ENCODE peak calls at places on chromosomes 2 and 18, in nine cellular contexts. G, W, J, S, L, P, X, I and E are unnamed samples.

GRCh38 chr2:85925216-85925671 is 36.5 kb upstream of the ST3GAL5 start:
- DNase-seq in G (no peak), W (no peak), J (no peak), S (no peak), L (no peak), P (peak; percentile 99), X (no peak), I (no peak), E (no peak)

GRCh38 chr2:159859583-159859982 is 61.6 kb upstream of the CD302 start:
- DNase-seq in G (no peak), W (no peak), J (no peak), S (no peak), L (no peak), P (no peak), X (no peak), I (no peak), E (no peak)

GRCh38 chr2:228657807-228658402 is 476.4 kb upstream of the SPHKAP start:
- DNase-seq in G (peak; percentile 77), W (peak; percentile 50), J (no peak), S (peak; percentile 80), L (no peak), P (peak; percentile 74), X (no peak), I (peak; percentile 40), E (no peak)

GRCh38 chr2:74349889-74350288 is 6.7 kb upstream of the SLC4A5 start:
- DNase-seq in G (no peak), W (no peak), J (no peak), S (no peak), L (no peak), P (no peak), X (no peak), I (no peak), E (no peak)

GRCh38 chr2:188395903-188396699 is 104.4 kb downstream of the GULP1 start:
- DNase-seq in G (no peak), W (no peak), J (no peak), S (no peak), L (no peak), P (no peak), X (no peak), I (no peak), E (no peak)

GRCh38 chr2:127818794-127819425 is 7.9 kb upstream of the WDR33 start:
- DNase-seq in G (no peak), W (no peak), J (no peak), S (no peak), L (no peak), P (no peak), X (no peak), I (no peak), E (no peak)

GRCh38 chr2:160269803-160270570 is 69.9 kb upstream of the ITGB6 start:
- DNase-seq in G (peak; percentile 60), W (peak; percentile 98), J (peak; percentile 93), S (peak; percentile 73), L (peak; percentile 38), P (peak; percentile 58), X (peak; percentile 96), I (peak; percentile 74), E (peak; percentile 54)

GRCh38 chr2:121664086-121664485 is 14.8 kb upstream of the CLASP1 start:
- DNase-seq in G (no peak), W (no peak), J (no peak), S (no peak), L (no peak), P (no peak), X (peak; percentile 35), I (no peak), E (no peak)

GRCh38 chr18:26470011-26470637 is 78.2 kb downstream of the KCTD1 start:
- DNase-seq in G (peak; percentile 89), W (peak; percentile 24), J (no peak), S (peak; percentile 74), L (no peak), P (no peak), X (no peak), I (no peak), E (no peak)

GRCh38 chr2:237378650-237379049 is 35.3 kb downstream of the COL6A3 start:
- DNase-seq in G (no peak), W (no peak), J (no peak), S (no peak), L (no peak), P (no peak), X (no peak), I (no peak), E (no peak)

GRCh38 chr2:204255469-204255868 is 289.8 kb upstream of the PARD3B start:
- DNase-seq in G (peak; percentile 29), W (no peak), J (no peak), S (no peak), L (no peak), P (no peak), X (no peak), I (no peak), E (no peak)

GRCh38 chr18:11842562-11842961 is 8.7 kb upstream of the CHMP1B start:
- DNase-seq in G (peak; percentile 15), W (no peak), J (no peak), S (no peak), L (no peak), P (no peak), X (no peak), I (no peak), E (no peak)

GRCh38 chr2:54673501-54673998 is 49.9 kb upstream of the EML6 start:
- DNase-seq in G (no peak), W (no peak), J (peak; percentile 87), S (no peak), L (peak; percentile 46), P (peak; percentile 55), X (peak; percentile 62), I (peak; percentile 49), E (no peak)

GRCh38 chr2:190986221-190986953 is 27.6 kb downstream of the STAT1 start:
- DNase-seq in G (peak; percentile 63), W (no peak), J (no peak), S (peak; percentile 52), L (no peak), P (no peak), X (peak; percentile 11), I (no peak), E (no peak)

GRCh38 chr18:58805482-58806187 is 59.0 kb upstream of the ZNF532 start:
- DNase-seq in G (peak; percentile 99), W (no peak), J (no peak), S (peak; percentile 86), L (no peak), P (peak; percentile 53), X (peak; percentile 21), I (no peak), E (no peak)

GRCh38 chr2:33531345-33532059 is 55.1 kb downstream of the RASGRP3 start:
- DNase-seq in G (no peak), W (peak; percentile 56), J (no peak), S (no peak), L (no peak), P (no peak), X (peak; percentile 25), I (no peak), E (no peak)

GRCh38 chr2:12057436-12058166 is 311.2 kb downstream of the LPIN1 start:
- DNase-seq in G (no peak), W (peak; percentile 66), J (no peak), S (no peak), L (peak; percentile 40), P (no peak), X (peak; percentile 93), I (peak; percentile 25), E (no peak)

GRCh38 chr2:75134802-75135201 is 64.5 kb downstream of the TACR1 start:
- DNase-seq in G (peak; percentile 48), W (no peak), J (no peak), S (no peak), L (no peak), P (no peak), X (no peak), I (no peak), E (no peak)

GRCh38 chr2:142875642-142876041 is 1.8 kb upstream of the KYNU start:
- DNase-seq in G (no peak), W (no peak), J (no peak), S (no peak), L (no peak), P (no peak), X (no peak), I (no peak), E (no peak)

GRCh38 chr2:229922449-229923386 is at the start of gene FBXO36:
- DNase-seq in G (peak; percentile 98), W (peak; percentile 66), J (peak; percentile 94), S (peak; percentile 92), L (peak; percentile 44), P (peak; percentile 11), X (peak; percentile 87), I (peak; percentile 87), E (peak; percentile 86)

GRCh38 chr18:58216071-58216471 is 172.0 kb downstream of the NEDD4L start:
- DNase-seq in G (no peak), W (peak; percentile 44), J (no peak), S (no peak), L (no peak), P (no peak), X (no peak), I (peak; percentile 62), E (no peak)

GRCh38 chr2:118530976-118531375 is 316.5 kb downstream of the EN1 start:
- DNase-seq in G (peak; percentile 21), W (peak; percentile 2), J (no peak), S (no peak), L (no peak), P (no peak), X (peak; percentile 45), I (no peak), E (no peak)

GRCh38 chr2:109284816-109285215 is 155.8 kb downstream of the SH3RF3 start:
- DNase-seq in G (no peak), W (peak; percentile 9), J (no peak), S (peak; percentile 63), L (no peak), P (no peak), X (peak; percentile 21), I (no peak), E (no peak)

GRCh38 chr2:191217580-191217979 is 27.6 kb upstream of the MYO1B start:
- DNase-seq in G (no peak), W (peak; percentile 80), J (no peak), S (no peak), L (no peak), P (no peak), X (peak; percentile 74), I (peak; percentile 11), E (no peak)

GRCh38 chr2:66982766-66983165 is 414.4 kb upstream of the ETAA1 start:
- DNase-seq in G (peak; percentile 32), W (peak; percentile 8), J (no peak), S (no peak), L (no peak), P (no peak), X (no peak), I (peak; percentile 1), E (no peak)

GRCh38 chr2:217585362-217585761 is 417.4 kb downstream of the TNS1 start:
- DNase-seq in G (no peak), W (no peak), J (no peak), S (no peak), L (no peak), P (peak; percentile 5), X (no peak), I (no peak), E (no peak)

GRCh38 chr2:126890962-126891450 is 7.7 kb upstream of the TEX51 start:
- DNase-seq in G (no peak), W (no peak), J (no peak), S (no peak), L (no peak), P (no peak), X (no peak), I (no peak), E (no peak)